ENCODE peak calls at places on chromosomes 4 and X, in nine cellular contexts. R is ecto neural progenitor cell, F is ovary, T is sigmoid colon, W is ELF-1, G is keratinocyte, P is AG08395, V is AG09319, J is left cardiac atrium. Q is an unnamed sample.

GRCh38 chr4:109701566-109702399 is 1.5 kb downstream of the CASP6 start:
- DNase-seq in R (no peak), F (no peak), T (no peak), W (peak), G (no peak), P (no peak), V (no peak), J (no peak), Q (peak)

GRCh38 chrX:78746496-78746895 is 1.0 kb upstream of the LPAR4 start:
- DNase-seq in R (peak), F (no peak), T (no peak), W (peak), G (no peak), P (no peak), V (no peak), J (no peak), Q (no peak)

GRCh38 chr4:53193111-53193510 is 172.8 kb downstream of the SCFD2 start:
- DNase-seq in R (no peak), F (no peak), T (no peak), W (no peak), G (no peak), P (no peak), V (no peak), J (no peak), Q (no peak)

GRCh38 chr4:150581611-150582010 is 340 bp upstream of the MAB21L2 start:
- DNase-seq in R (peak), F (no peak), T (peak), W (peak), G (no peak), P (no peak), V (peak), J (peak), Q (no peak)

GRCh38 chrX:46575991-46576392 is 2.4 kb downstream of the CHST7 start:
- DNase-seq in R (no peak), F (peak), T (peak), W (peak), G (no peak), P (no peak), V (no peak), J (peak), Q (no peak)

GRCh38 chr4:13054410-13054970 is 429.6 kb downstream of the RAB28 start:
- DNase-seq in R (no peak), F (no peak), T (no peak), W (no peak), G (no peak), P (no peak), V (no peak), J (no peak), Q (no peak)

GRCh38 chr4:76430519-76431388 is 4.3 kb upstream of the SHROOM3 start:
- DNase-seq in R (no peak), F (no peak), T (no peak), W (peak), G (no peak), P (peak), V (peak), J (no peak), Q (peak)

GRCh38 chrX:131792789-131793462 is 230.2 kb upstream of the STK26 start:
- DNase-seq in R (no peak), F (peak), T (peak), W (peak), G (peak), P (peak), V (peak), J (peak), Q (peak)

GRCh38 chr4:3305610-3306371 is 13.0 kb downstream of the RGS12 start:
- DNase-seq in R (peak), F (no peak), T (no peak), W (no peak), G (no peak), P (peak), V (no peak), J (peak), Q (no peak)

GRCh38 chr4:56979674-56980073 is 978 bp downstream of the POLR2B start:
- DNase-seq in R (peak), F (no peak), T (no peak), W (peak), G (no peak), P (no peak), V (no peak), J (peak), Q (no peak)

GRCh38 chr4:76108467-76109181 is 34.1 kb downstream of the ART3 start:
- DNase-seq in R (no peak), F (no peak), T (no peak), W (no peak), G (no peak), P (no peak), V (no peak), J (no peak), Q (no peak)

GRCh38 chrX:3711331-3711917 is 2.0 kb downstream of the PRKX start:
- DNase-seq in R (no peak), F (no peak), T (no peak), W (no peak), G (no peak), P (no peak), V (no peak), J (peak), Q (peak)

GRCh38 chr4:5956285-5957021 is 61.8 kb downstream of the C4orf50 start:
- DNase-seq in R (peak), F (no peak), T (no peak), W (peak), G (no peak), P (no peak), V (no peak), J (no peak), Q (peak)

GRCh38 chr4:183074288-183074990 is 24.6 kb upstream of the WWC2 start:
- DNase-seq in R (no peak), F (no peak), T (no peak), W (peak), G (no peak), P (peak), V (no peak), J (no peak), Q (no peak)

GRCh38 chr4:10303291-10303690 is 153.9 kb downstream of the ZNF518B start:
- DNase-seq in R (no peak), F (no peak), T (no peak), W (no peak), G (no peak), P (no peak), V (no peak), J (no peak), Q (no peak)

GRCh38 chr4:41575207-41575606 is 37.2 kb downstream of the LIMCH1 start:
- DNase-seq in R (no peak), F (no peak), T (no peak), W (no peak), G (no peak), P (no peak), V (no peak), J (no peak), Q (no peak)

GRCh38 chr4:188839704-188840103 is 700.5 kb downstream of the TRIML1 start:
- DNase-seq in R (no peak), F (no peak), T (no peak), W (no peak), G (no peak), P (no peak), V (no peak), J (no peak), Q (no peak)

Q was measured in GM06990.